ENCODE peak calls at places on chromosomes 7 and 10, in four cellular contexts. One of them, this sample, is unnamed. For H3K9me3, the result is how much of the 10 kb centered on the place peaks cover.

GRCh38 chr7:141333459-141333858 is 217.8 kb upstream of the AGK start:
- DNase-seq in mesenchymal stem cell: no peak
- DNase-seq in astrocyte: no peak
- DNase-seq in GM23248: peak
- DNase-seq in this sample: no peak

GRCh38 chr10:73183882-73184281 is 16.0 kb downstream of the FAM149B1 start:
- DNase-seq in mesenchymal stem cell: no peak
- DNase-seq in astrocyte: peak
- DNase-seq in GM23248: peak
- DNase-seq in this sample: no peak

GRCh38 chr7:2269468-2270460 is 27.7 kb downstream of the NUDT1 start:
- DNase-seq in mesenchymal stem cell: peak
- DNase-seq in astrocyte: peak
- DNase-seq in GM23248: peak
- DNase-seq in this sample: peak

GRCh38 chr10:35456175-35456574 is 119.9 kb downstream of the CCNY start:
- DNase-seq in mesenchymal stem cell: no peak
- DNase-seq in astrocyte: no peak
- DNase-seq in GM23248: no peak
- DNase-seq in this sample: no peak

GRCh38 chr7:14836571-14837189 is 65.9 kb downstream of the DGKB start:
- DNase-seq in mesenchymal stem cell: peak
- DNase-seq in astrocyte: peak
- DNase-seq in GM23248: peak
- DNase-seq in this sample: no peak

GRCh38 chr10:80187465-80188409 is 17.6 kb downstream of the ANXA11 start:
- DNase-seq in mesenchymal stem cell: no peak
- DNase-seq in astrocyte: no peak
- DNase-seq in GM23248: no peak
- DNase-seq in this sample: no peak

GRCh38 chr10:118472415-118472814 is 123.0 kb downstream of the PRLHR start:
- DNase-seq in mesenchymal stem cell: no peak
- DNase-seq in astrocyte: no peak
- DNase-seq in GM23248: peak
- DNase-seq in this sample: no peak

GRCh38 chr10:110529596-110530011 is 31.9 kb downstream of the DUSP5 start:
- DNase-seq in mesenchymal stem cell: no peak
- DNase-seq in astrocyte: no peak
- DNase-seq in GM23248: peak
- DNase-seq in this sample: no peak

GRCh38 chr7:55532150-55532917 is 40.0 kb downstream of the VOPP1 start:
- DNase-seq in mesenchymal stem cell: peak
- DNase-seq in astrocyte: no peak
- DNase-seq in GM23248: no peak
- DNase-seq in this sample: no peak

GRCh38 chr7:12062062-12062461 is 149.0 kb upstream of the TMEM106B start:
- DNase-seq in mesenchymal stem cell: no peak
- DNase-seq in astrocyte: no peak
- DNase-seq in GM23248: peak
- DNase-seq in this sample: no peak

DNA sequence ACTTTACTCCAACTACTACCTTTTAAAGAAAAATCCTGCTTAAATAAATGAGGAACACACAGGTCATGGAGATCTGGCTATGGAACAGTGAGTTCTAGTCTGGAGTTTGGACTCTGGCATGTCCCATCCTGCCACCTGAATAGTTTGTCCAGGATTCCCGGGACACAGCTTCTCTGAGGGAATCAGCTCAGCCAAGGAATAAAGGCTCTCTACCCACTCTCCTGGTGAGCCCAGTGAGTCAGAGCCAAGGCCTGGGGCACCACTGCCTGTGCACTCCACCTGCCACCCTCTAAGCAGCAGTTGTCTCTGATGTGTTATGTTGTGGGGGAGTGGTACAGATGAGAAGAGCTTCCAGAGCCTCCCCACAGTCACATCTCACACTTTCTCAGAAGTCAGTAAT is 113.5 kb downstream of the HTR5A start:
- DNase-seq in mesenchymal stem cell: no peak
- DNase-seq in astrocyte: no peak
- DNase-seq in GM23248: no peak
- DNase-seq in this sample: no peak
- H3K9me3 ChIP-seq in mesenchymal stem cell: under half
- H3K9me3 ChIP-seq in astrocyte: under half
- H3K9me3 ChIP-seq in GM23248: under half
- H3K9me3 ChIP-seq in this sample: under half

DNA sequence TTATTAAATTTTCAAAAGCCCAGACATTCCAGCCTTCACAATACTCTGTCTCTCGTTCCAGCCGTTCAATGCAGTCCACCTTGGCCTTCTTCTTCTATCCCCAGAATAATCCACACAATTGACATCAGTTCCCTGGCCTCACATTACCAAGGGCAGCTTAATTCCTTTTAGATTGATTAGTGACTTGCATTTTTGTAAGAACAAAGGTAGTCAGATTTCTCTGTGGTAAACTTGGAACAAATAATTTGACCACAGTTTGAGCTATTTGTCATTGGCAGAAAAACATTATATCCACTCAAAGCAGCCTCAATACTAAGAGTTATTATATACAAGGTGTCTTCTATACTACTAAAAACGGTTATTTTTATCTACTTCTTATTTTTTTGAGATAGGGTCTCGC is 5.1 kb upstream of the CYTH3 start:
- DNase-seq in mesenchymal stem cell: no peak
- DNase-seq in astrocyte: peak
- DNase-seq in GM23248: no peak
- DNase-seq in this sample: no peak
- H3K4me2 ChIP-seq in mesenchymal stem cell: no peak
- H3K4me2 ChIP-seq in astrocyte: peak
- H3K4me2 ChIP-seq in GM23248: no peak
- H3K4me2 ChIP-seq in this sample: no peak

DNA sequence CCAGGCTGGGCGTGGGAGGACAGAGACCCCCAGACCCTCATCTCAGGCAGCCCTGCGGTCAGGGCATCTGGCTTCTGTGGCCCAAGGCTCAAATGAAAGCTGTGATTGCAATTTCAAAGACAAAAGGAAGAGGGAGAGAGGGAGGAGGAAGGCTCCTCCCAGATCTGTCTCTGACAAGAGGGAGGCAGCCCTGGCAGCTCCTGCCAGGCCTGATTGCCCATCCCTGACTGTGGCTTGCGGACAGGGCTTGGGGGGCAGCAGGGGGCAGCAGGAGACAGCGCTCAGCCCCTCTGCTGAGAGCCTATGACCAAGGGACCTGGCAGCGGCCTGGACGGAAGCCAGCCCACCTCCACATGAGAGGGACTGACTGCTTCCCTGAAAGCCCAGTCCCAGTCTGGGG is 91.8 kb downstream of the PTPRN2 start:
- DNase-seq in mesenchymal stem cell: no peak
- DNase-seq in astrocyte: no peak
- DNase-seq in GM23248: peak
- DNase-seq in this sample: peak
- H3K9me3 ChIP-seq in mesenchymal stem cell: under half
- H3K9me3 ChIP-seq in astrocyte: under half
- H3K9me3 ChIP-seq in GM23248: under half
- H3K9me3 ChIP-seq in this sample: under half

GRCh38 chr7:100963386-100963785 is 6.0 kb upstream of the MUC12 start:
- DNase-seq in mesenchymal stem cell: no peak
- DNase-seq in astrocyte: no peak
- DNase-seq in GM23248: no peak
- DNase-seq in this sample: no peak

GRCh38 chr7:100965051-100965722 is 4.2 kb upstream of the MUC12 start:
- DNase-seq in mesenchymal stem cell: no peak
- DNase-seq in astrocyte: no peak
- DNase-seq in GM23248: no peak
- DNase-seq in this sample: no peak

GRCh38 chr7:100963874-100964273 is 5.5 kb upstream of the MUC12 start:
- DNase-seq in mesenchymal stem cell: no peak
- DNase-seq in astrocyte: no peak
- DNase-seq in GM23248: no peak
- DNase-seq in this sample: no peak

GRCh38 chr7:100965723-100966541 is 3.4 kb upstream of the MUC12 start:
- DNase-seq in mesenchymal stem cell: peak
- DNase-seq in astrocyte: no peak
- DNase-seq in GM23248: peak
- DNase-seq in this sample: no peak

DNA sequence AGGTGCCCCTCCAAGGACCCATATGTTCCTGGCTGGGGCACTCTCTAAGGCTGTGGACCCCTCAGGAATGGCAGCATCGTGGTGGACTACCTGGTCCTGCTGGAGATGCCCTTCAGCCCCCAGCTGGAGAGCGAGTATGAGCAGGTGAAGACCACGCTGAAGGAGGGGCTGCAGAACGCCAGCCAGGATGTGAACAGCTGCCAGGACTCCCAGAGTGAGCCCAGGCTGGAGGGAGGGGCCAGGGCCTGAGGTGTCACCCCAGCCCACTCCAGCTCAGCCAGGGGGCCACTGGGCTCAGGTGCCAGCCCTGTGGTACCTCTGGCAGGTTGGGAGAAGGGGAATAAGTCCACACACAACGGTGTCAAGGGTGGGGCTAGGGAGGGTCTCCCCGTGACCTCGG is 4.7 kb upstream of the MUC12 start:
- DNase-seq in mesenchymal stem cell: no peak
- DNase-seq in astrocyte: no peak
- DNase-seq in GM23248: no peak
- DNase-seq in this sample: no peak
- H3K4me2 ChIP-seq in mesenchymal stem cell: no peak
- H3K4me2 ChIP-seq in astrocyte: no peak
- H3K4me2 ChIP-seq in GM23248: no peak
- H3K4me2 ChIP-seq in this sample: no peak

GRCh38 chr7:16242920-16243319 is 178.4 kb downstream of the CRPPA start:
- DNase-seq in mesenchymal stem cell: no peak
- DNase-seq in astrocyte: no peak
- DNase-seq in GM23248: no peak
- DNase-seq in this sample: no peak
- H3K9me3 ChIP-seq in mesenchymal stem cell: under half
- H3K9me3 ChIP-seq in astrocyte: under half
- H3K9me3 ChIP-seq in GM23248: under half
- H3K9me3 ChIP-seq in this sample: under half

DNA sequence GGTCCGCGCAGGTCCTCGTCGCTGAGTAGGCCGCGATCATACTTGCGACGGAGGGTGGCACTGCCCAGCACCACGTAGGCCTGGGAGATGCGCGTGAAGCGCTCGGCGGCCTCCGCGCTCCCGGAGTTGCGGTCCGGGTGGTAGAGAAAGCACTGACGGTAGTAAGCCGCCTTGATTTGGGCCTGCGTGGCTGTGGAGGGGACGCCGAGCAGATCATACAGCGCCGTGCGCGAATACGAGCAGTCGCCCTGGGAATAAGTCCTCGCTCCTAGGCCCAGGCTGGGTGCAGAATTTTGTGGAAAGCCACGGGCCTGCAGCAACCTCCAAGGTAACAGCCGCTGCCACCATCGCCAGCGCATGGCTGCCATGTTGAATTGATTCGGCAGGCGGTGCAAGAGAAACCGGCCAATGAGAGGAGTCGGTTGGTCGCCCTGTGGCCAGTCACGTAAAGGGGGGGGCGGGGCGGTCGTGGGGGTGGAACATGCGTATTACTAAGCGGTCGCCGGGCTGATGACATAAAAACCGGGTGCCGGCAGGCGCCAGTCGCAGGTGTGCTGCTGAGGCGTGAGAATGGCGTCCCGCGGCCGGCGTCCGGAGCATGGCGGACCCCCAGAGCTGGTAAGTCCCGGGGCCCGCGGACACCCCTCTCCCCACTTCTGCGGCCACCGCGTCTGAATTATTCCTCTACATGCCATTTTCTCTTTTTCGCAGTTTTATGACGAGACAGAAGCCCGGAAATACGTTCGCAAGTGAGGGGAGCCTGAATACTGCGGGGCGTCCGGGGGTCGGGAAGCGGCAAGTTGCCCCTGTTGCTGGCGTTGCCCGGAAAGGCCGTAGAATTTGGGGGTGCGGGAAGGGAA is at the start of the genes BUD23 and DNAJC30:
- DNase-seq in mesenchymal stem cell: peak
- DNase-seq in astrocyte: peak
- DNase-seq in GM23248: peak
- DNase-seq in this sample: peak
- H3K4me2 ChIP-seq in mesenchymal stem cell: peak
- H3K4me2 ChIP-seq in astrocyte: peak
- H3K4me2 ChIP-seq in GM23248: peak
- H3K4me2 ChIP-seq in this sample: peak